ENCODE peak calls at places on chromosomes 6 and 20, in four cellular contexts. V is SK-N-SH, T is HepG2, A is GM12878. H is an unnamed sample.

GRCh38 chr6:34538581-34538980 is 17.5 kb downstream of the SPDEF start:
- DNase-seq in T (no peak), A (no peak), V (no peak), H (no peak)

GRCh38 chr20:2485662-2486061 is 15.1 kb upstream of the SNRPB start:
- DNase-seq in T (no peak), A (no peak), V (no peak), H (no peak)

GRCh38 chr6:169618526-169619490 is 83.0 kb downstream of the WDR27 start:
- DNase-seq in T (no peak), A (no peak), V (no peak), H (no peak)

GRCh38 chr6:126661646-126662045 is 321.7 kb downstream of the CENPW start:
- DNase-seq in V (no peak), A (no peak), T (no peak), H (peak)

GRCh38 chr20:36549942-36550796 is 8.8 kb downstream of the MYL9 start:
- DNase-seq in T (no peak), V (no peak), A (no peak), H (no peak)

GRCh38 chr6:53205778-53206177 is 57.1 kb upstream of the GCM1 start:
- DNase-seq in V (no peak), A (no peak), T (no peak), H (no peak)

GRCh38 chr6:39197521-39198500 is 31.5 kb downstream of the KCNK5 start:
- DNase-seq in A (no peak), V (peak), T (no peak), H (no peak)

GRCh38 chr6:77607004-77607403 is 45.8 kb upstream of the MEI4 start:
- DNase-seq in A (no peak), T (no peak), V (no peak), H (no peak)

GRCh38 chr6:157075549-157076426 is 247.5 kb downstream of the TMEM242 start:
- DNase-seq in V (no peak), A (peak), T (no peak), H (no peak)

GRCh38 chr6:127114214-127114613 is 4.3 kb upstream of the RSPO3 start:
- DNase-seq in T (no peak), A (no peak), V (no peak), H (no peak)

GRCh38 chr6:148979006-148979901 is 232.4 kb downstream of the UST start:
- DNase-seq in V (no peak), T (peak), A (no peak), H (no peak)

GRCh38 chr20:36098364-36098763 is 56.2 kb upstream of the EPB41L1 start:
- DNase-seq in V (no peak), A (peak), T (no peak), H (no peak)

GRCh38 chr6:84791233-84791632 is 26.8 kb upstream of the TBX18 start:
- DNase-seq in V (no peak), T (no peak), A (no peak), H (no peak)

GRCh38 chr6:72248621-72249020 is 362.3 kb downstream of the RIMS1 start:
- DNase-seq in T (no peak), V (no peak), A (no peak), H (no peak)

GRCh38 chr6:12882761-12883290 is 166.3 kb downstream of the PHACTR1 start:
- DNase-seq in T (no peak), V (no peak), A (no peak), H (no peak)

GRCh38 chr20:42430059-42430458 is 759.6 kb downstream of the PTPRT start:
- DNase-seq in T (no peak), V (no peak), A (no peak), H (no peak)

GRCh38 chr6:117338567-117338966 is 73.2 kb downstream of the VGLL2 start:
- DNase-seq in V (no peak), T (no peak), A (no peak), H (no peak)

GRCh38 chr6:142942805-142943227 is 2.2 kb downstream of the HIVEP2 start:
- DNase-seq in A (no peak), T (peak), V (peak), H (peak)

GRCh38 chr6:128655978-128656498 is 135.6 kb upstream of the PTPRK start:
- DNase-seq in A (peak), T (no peak), V (no peak), H (peak)

GRCh38 chr20:36548704-36549627 is 7.6 kb downstream of the MYL9 start:
- DNase-seq in T (no peak), A (no peak), V (no peak), H (no peak)

GRCh38 chr6:142297996-142298753 is 3.6 kb upstream of the ADGRG6 start:
- DNase-seq in T (peak), A (no peak), V (no peak), H (no peak)

GRCh38 chr20:39412091-39412490 is 449.9 kb downstream of the DHX35 start:
- DNase-seq in A (no peak), T (no peak), V (no peak), H (no peak)

GRCh38 chr6:43673444-43674063 is 14.0 kb downstream of the MRPS18A start:
- DNase-seq in V (no peak), T (no peak), A (no peak), H (no peak)

GRCh38 chr6:105087571-105088211 is 92.1 kb downstream of the POPDC3 start:
- DNase-seq in A (peak), V (peak), T (peak), H (peak)

GRCh38 chr6:63348836-63349235 is 29.1 kb upstream of the LGSN start:
- DNase-seq in T (no peak), A (no peak), V (no peak), H (no peak)

GRCh38 chr6:39430968-39431523 is 108.5 kb upstream of the KCNK16 start:
- DNase-seq in A (no peak), V (peak), T (no peak), H (no peak)

GRCh38 chr20:57330998-57331397 is 1.4 kb downstream of the SPO11 start:
- DNase-seq in T (no peak), V (no peak), A (no peak), H (no peak)

GRCh38 chr6:98657764-98658163 is 176.6 kb upstream of the POU3F2 start:
- DNase-seq in V (no peak), T (peak), A (no peak), H (peak)

GRCh38 chr20:47792021-47792618 is 6.8 kb upstream of the SULF2 start:
- DNase-seq in T (no peak), A (no peak), V (no peak), H (no peak)

GRCh38 chr6:1310628-1311399 is 1.1 kb upstream of the FOXQ1 start:
- DNase-seq in T (peak), V (no peak), A (no peak), H (peak)

GRCh38 chr6:136073216-136073615 is 176.9 kb downstream of the MTFR2 start:
- DNase-seq in T (no peak), A (no peak), V (no peak), H (no peak)

GRCh38 chr6:154277578-154278128 is 79.0 kb downstream of the IPCEF1 start:
- DNase-seq in V (no peak), T (no peak), A (no peak), H (no peak)

GRCh38 chr20:38751360-38751976 is 3.2 kb downstream of the ACTR5 start:
- DNase-seq in V (peak), T (peak), A (no peak), H (peak)

GRCh38 chr6:10413850-10414765 is 766 bp downstream of the TFAP2A start:
- DNase-seq in T (no peak), V (no peak), A (no peak), H (peak)

GRCh38 chr20:31901615-31902014 is 31.2 kb downstream of the TTLL9 start:
- DNase-seq in V (no peak), T (no peak), A (no peak), H (no peak)

GRCh38 chr20:18404172-18404571 is 62.7 kb downstream of the DZANK1 start:
- DNase-seq in V (no peak), T (no peak), A (no peak), H (no peak)

GRCh38 chr6:79047072-79047471 is 31.0 kb downstream of the PHIP start:
- DNase-seq in A (no peak), V (no peak), T (no peak), H (no peak)

GRCh38 chr6:148758492-148758891 is 11.7 kb downstream of the UST start:
- DNase-seq in T (no peak), A (peak), V (no peak), H (no peak)

GRCh38 chr20:4122931-4123330 is 107.6 kb upstream of the RNF24 start:
- DNase-seq in T (no peak), V (no peak), A (no peak), H (no peak)
- TF ChIP-seq PBX3 in T (no peak), V (no peak), A (no peak), H (no peak)

DNA sequence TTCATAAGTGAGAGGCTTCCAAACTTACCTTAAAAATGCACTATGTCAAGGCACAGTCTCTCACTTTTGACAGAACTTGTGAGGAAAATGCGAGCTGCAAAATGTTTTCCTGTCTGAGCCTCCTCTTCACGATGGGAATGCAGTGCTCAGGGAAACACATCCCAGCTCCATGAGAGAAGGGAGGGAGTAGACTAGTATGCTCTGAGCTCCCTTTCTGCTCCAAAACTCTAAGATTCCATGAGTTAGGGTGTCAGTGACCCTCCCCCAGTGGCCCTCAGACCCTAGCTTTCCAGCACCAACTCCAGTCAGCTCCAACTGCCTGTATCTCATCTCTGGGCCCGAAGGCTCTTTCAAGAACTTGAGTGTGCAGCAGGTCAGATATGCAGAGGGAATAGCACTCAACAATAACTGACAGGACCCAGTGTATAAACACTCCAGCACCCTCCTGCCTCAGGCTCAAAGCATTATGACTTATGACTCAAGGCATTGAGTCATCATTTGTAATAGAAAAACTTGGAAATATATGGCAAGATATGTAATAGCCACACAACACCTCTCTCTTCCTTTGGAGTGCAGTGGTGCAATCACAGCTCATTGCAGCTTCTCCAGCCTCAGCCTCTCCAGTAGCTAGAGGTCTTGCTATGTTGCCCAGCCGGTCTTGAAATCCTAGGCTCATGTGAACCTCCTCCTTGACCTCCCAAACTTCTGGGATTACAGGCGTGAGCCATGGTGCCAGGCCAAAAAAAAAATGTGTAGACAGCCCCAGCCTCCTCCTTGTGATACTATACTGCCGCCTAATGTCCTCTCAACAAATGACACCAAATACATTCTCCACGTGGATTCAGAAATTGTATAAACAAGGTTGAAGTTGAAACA is 16.7 kb upstream of the ENTPD6 start:
- DNase-seq in V (peak), A (no peak), T (peak), H (peak)
- TF ChIP-seq PBX3 in V (peak), A (no peak), T (no peak), H (no peak)

DNA sequence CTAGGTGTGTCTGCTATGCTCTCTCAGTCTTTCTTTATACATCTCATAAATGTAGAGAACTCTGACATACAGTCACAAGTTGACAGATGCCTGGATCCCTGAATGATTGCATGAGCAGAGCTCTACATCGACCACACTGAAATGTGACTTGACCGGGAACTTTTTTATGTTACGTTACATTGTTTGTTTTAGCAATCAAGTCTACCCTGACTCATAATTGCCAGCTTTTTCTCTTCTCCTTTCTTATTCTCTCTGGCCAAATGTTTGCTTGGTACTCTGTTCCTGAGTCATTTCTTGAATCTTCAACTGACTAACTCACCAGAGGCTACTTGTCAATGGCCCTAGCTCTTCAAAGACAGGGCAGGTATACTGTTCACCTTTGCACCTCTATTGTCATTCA is 213.6 kb upstream of the DTNBP1 start:
- DNase-seq in V (no peak), T (no peak), A (peak), H (no peak)
- TF ChIP-seq PBX3 in V (no peak), T (no peak), A (peak), H (no peak)

GRCh38 chr20:59006167-59006863 is 739 bp downstream of the CTSZ start:
- DNase-seq in A (no peak), T (no peak), V (no peak), H (no peak)
- TF ChIP-seq PBX3 in A (no peak), T (no peak), V (no peak), H (no peak)

DNA sequence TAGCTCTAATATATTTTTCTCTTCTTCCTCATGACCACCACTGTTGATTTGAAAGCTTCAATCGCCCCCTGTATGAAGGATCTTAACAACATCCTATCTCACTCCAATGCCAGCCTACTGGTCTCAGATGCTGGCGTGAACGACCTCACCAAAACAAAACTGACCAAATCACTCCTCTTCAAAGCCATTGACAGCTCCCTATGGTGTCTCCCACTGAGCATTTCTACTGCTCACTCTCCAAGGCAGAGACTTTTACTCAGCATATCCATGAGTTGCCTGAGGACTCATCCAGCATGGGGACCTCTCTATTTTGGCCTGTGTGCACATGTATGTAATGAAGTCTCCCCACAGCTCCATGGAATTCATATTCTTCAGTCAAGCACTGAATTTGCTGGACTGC is 520.4 kb downstream of the TFAP2B start:
- DNase-seq in A (no peak), T (no peak), V (no peak), H (no peak)
- TF ChIP-seq PBX3 in A (no peak), T (no peak), V (no peak), H (no peak)

GRCh38 chr6:4914412-4915159 is 89.3 kb downstream of the RPP40 start:
- DNase-seq in V (no peak), A (no peak), T (no peak), H (no peak)
- TF ChIP-seq PBX3 in V (no peak), A (no peak), T (no peak), H (no peak)

DNA sequence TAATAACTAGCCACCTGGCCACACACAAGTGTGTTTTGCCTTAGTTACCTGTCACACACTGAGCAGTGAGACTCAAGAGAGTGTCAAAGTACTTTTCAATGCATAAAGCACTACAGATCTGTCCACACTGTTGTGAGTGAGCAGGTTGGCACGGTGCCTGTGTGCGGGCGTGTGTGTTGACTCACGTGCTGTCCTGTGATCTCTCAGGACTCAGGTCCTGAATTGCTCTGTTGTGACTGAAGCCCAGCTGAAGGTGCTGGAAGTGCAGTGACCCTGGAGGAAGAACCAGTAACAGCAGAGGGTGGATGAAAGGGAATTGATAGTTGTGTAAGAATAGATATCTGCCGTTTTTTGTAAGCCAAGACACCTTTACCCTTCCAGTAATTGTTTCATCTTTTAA is 18.3 kb downstream of the SLC16A10 start:
- DNase-seq in A (no peak), V (peak), T (peak), H (peak)
- TF ChIP-seq PBX3 in A (no peak), V (no peak), T (no peak), H (no peak)

GRCh38 chr6:144052488-144052887 is 42.9 kb downstream of the SF3B5 start:
- DNase-seq in V (no peak), T (no peak), A (no peak), H (no peak)

GRCh38 chr6:144053601-144054000 is 41.8 kb downstream of the SF3B5 start:
- DNase-seq in A (no peak), V (no peak), T (no peak), H (no peak)

GRCh38 chr6:144059139-144059538 is 36.2 kb downstream of the SF3B5 start:
- DNase-seq in T (no peak), A (no peak), V (no peak), H (no peak)

DNA sequence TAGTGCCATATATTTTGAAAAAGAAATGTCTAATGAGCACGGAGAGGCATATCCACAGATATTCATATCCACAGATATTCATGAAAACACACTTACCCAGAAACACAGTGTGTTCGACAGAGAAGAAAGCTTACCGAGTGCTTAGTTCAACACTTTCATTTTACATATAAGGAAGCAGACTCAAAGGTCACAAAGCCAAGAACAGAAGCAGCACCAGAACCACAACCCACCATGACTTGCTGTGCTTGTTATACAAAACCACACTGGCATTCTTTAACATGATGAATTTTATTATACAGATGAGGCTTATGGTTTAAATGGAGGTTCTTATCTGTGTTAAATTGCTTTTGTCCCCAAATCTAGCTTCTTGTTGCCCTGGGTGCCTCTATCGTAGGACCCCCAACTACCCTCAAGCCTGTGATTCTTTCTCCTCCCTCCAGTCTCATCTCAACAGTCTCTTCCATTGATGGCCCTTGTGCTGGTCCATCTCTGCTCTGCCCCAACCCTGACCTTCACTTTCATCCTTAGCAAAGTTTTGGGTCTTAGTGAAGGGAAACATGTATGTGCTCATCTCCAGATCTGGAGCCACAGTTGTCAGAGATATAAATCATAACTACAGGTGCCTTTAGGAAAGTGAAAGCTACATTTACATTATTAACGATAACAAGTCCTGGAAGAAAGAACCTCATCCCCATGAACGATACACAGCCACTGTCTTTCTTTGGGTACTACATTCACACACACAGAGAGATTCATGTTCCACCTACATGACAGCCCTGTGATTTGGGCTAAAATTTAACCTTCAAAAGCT is 40.0 kb downstream of the SF3B5 start:
- DNase-seq in A (no peak), V (no peak), T (no peak), H (no peak)
- TF ChIP-seq PBX3 in A (peak), V (no peak), T (no peak), H (no peak)

H was measured in A549.